ENCODE peak calls at places on chromosomes 2 and 18, in five cellular contexts. S is pancreas, D is NT2/D1, B is right lobe of liver, P is mucosa of descending colon. E is an unnamed sample.

GRCh38 chr2:235384624-235385023 is 109.2 kb upstream of the AGAP1 start:
- DNase-seq in S (no peak), D (peak; percentile 81), B (no peak), P (no peak), E (no peak)

GRCh38 chr2:176931588-176932563 is 280.7 kb upstream of the HNRNPA3 start:
- DNase-seq in S (no peak), D (no peak), B (no peak), P (no peak), E (no peak)

GRCh38 chr2:36413218-36413617 is 57.6 kb downstream of the CRIM1 start:
- DNase-seq in S (no peak), D (no peak), B (no peak), P (no peak), E (no peak)

GRCh38 chr2:11482473-11483031 is 16.6 kb upstream of the E2F6 start:
- DNase-seq in S (no peak), D (peak; percentile 77), B (no peak), P (no peak), E (no peak)

GRCh38 chr2:120203341-120204021 is 19.7 kb downstream of the TMEM185B start:
- DNase-seq in S (no peak), D (no peak), B (no peak), P (no peak), E (no peak)

GRCh38 chr2:203706403-203706802 is at the start of gene CD28:
- DNase-seq in S (no peak), D (no peak), B (peak; percentile 61), P (peak; percentile 71), E (peak; percentile 79)

GRCh38 chr2:168244318-168244717 is 3.1 kb downstream of the STK39 start:
- DNase-seq in S (no peak), D (no peak), B (no peak), P (peak; percentile 68), E (no peak)

GRCh38 chr18:27235218-27235870 is 50.2 kb upstream of the CHST9 start:
- DNase-seq in S (no peak), D (no peak), B (no peak), P (no peak), E (no peak)

GRCh38 chr2:106857882-106858478 is 28.0 kb downstream of the ST6GAL2 start:
- DNase-seq in S (no peak), D (no peak), B (no peak), P (no peak), E (no peak)

GRCh38 chr2:54545700-54546450 is 89.7 kb downstream of the SPTBN1 start:
- DNase-seq in S (no peak), D (no peak), B (no peak), P (no peak), E (no peak)

GRCh38 chr2:102368461-102369109 is 13.0 kb downstream of the IL18R1 start:
- DNase-seq in S (no peak), D (no peak), B (no peak), P (no peak), E (peak; percentile 14)

GRCh38 chr2:111694690-111695089 is 189.3 kb downstream of the ANAPC1 start:
- DNase-seq in S (no peak), D (no peak), B (no peak), P (no peak), E (no peak)

GRCh38 chr2:138919336-138919735 is 139.1 kb upstream of the NXPH2 start:
- DNase-seq in S (no peak), D (no peak), B (no peak), P (no peak), E (no peak)

GRCh38 chr2:173719471-173719870 is 245.7 kb downstream of the SP3 start:
- DNase-seq in S (no peak), D (no peak), B (no peak), P (no peak), E (no peak)

GRCh38 chr2:180979086-180979934 is 1.1 kb upstream of the UBE2E3 start:
- DNase-seq in S (no peak), D (no peak), B (no peak), P (peak; percentile 5), E (no peak)

GRCh38 chr2:11583203-11583752 is 49.4 kb downstream of the GREB1 start:
- DNase-seq in S (no peak), D (no peak), B (peak; percentile 17), P (peak; percentile 35), E (no peak)

GRCh38 chr18:9808530-9809241 is 77.1 kb upstream of the TXNDC2 start:
- DNase-seq in S (peak; percentile 46), D (peak; percentile 18), B (no peak), P (no peak), E (no peak)

GRCh38 chr2:165891943-165892342 is 61.6 kb downstream of the TTC21B start:
- DNase-seq in S (no peak), D (no peak), B (no peak), P (no peak), E (no peak)

GRCh38 chr18:1412660-1413659 is 508.3 kb downstream of the ADCYAP1 start:
- DNase-seq in S (no peak), D (no peak), B (no peak), P (no peak), E (no peak)

GRCh38 chr2:60119778-60120177 is 433.7 kb downstream of the BCL11A start:
- DNase-seq in S (no peak), D (no peak), B (no peak), P (no peak), E (no peak)

GRCh38 chr2:20543579-20543887 is 96.7 kb downstream of the RHOB start:
- DNase-seq in S (no peak), D (no peak), B (no peak), P (no peak), E (no peak)

GRCh38 chr2:172826522-172826921 is 90.9 kb downstream of the RAPGEF4 start:
- DNase-seq in S (no peak), D (no peak), B (no peak), P (no peak), E (no peak)

GRCh38 chr2:169091761-169092523 is 22.6 kb downstream of the DHRS9 start:
- DNase-seq in S (no peak), D (no peak), B (no peak), P (peak; percentile 86), E (no peak)

GRCh38 chr2:27033253-27033852 is 588 bp downstream of the TMEM214 start:
- DNase-seq in S (no peak), D (no peak), B (no peak), P (no peak), E (no peak)

GRCh38 chr18:62737474-62737873 is 22.1 kb downstream of the PHLPP1 start:
- DNase-seq in S (no peak), D (no peak), B (no peak), P (no peak), E (no peak)

GRCh38 chr18:62738638-62739037 is 23.3 kb downstream of the PHLPP1 start:
- DNase-seq in S (no peak), D (no peak), B (no peak), P (no peak), E (no peak)

GRCh38 chr18:62735387-62735786 is 20.0 kb downstream of the PHLPP1 start:
- DNase-seq in S (no peak), D (no peak), B (no peak), P (no peak), E (no peak)

GRCh38 chr18:62732631-62733030 is 17.3 kb downstream of the PHLPP1 start:
- DNase-seq in S (no peak), D (no peak), B (no peak), P (no peak), E (no peak)

DNA sequence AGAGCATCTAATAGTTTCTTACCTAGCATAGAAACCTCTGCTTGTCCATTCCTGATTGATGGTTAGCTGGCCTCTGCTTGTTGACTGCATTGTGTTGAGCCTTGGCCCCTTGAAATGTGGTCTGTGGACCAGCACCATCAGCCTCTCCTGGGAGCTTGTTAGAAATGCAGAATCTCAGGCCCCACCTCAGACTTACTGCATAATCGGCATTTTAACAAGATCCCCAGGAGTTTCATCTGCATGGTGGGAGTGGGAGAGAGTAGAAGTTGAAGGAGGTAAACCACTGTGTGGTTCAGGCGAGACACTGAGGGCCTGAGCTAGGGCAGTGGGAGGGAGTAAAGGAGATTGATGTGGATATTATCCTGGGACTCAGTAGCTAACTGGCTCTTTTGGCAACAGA is 20.7 kb downstream of the PHLPP1 start:
- DNase-seq in S (no peak), D (no peak), B (no peak), P (no peak), E (no peak)
- H3K9me3 ChIP-seq in S (no peaks in the 10 kb centered on the region), D (peaks cover 5% of the 10 kb centered on the region), B (no peaks in the 10 kb centered on the region), P (no peaks in the 10 kb centered on the region), E (no peaks in the 10 kb centered on the region)

DNA sequence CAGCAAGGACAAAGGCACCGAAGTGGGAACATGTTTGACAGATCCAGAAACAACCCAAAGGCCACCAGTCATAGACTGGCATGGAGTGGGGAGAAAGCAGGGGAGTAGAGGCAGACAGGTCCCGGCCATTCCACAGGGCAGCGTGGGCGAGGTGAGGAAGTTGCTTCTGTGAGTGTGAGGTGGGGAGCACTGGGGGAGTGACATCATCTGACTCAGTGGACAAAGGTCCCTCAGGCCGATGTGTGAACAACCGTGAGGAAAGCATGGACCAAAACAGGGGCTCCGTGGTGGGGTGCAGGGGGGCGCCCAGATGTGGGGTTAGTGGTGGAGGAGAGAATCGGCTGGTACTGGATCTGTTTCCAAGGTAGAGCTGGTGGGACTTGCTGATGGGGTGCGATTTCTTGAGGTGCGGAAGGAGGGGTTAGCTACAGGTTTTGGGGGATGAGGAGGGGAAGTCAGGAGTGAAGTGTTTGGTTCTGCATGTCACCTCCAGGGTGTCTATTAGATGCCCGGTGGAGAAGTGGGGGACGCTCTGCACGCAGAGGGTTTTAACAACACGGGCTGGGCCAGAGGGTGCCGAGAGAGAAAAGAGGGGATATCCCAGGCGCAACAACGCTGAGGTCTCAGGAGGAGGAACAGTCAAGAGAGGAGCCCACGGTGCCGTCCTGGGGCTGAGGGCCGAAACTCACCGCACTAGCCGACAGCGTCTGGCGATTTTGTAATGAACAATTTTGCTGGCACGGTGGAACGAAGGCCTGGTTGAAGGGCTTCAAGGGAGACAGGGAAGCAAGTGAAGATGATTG is 2.5 kb upstream of the SFT2D3 start:
- DNase-seq in S (no peak), D (no peak), B (no peak), P (no peak), E (no peak)
- H3K9me3 ChIP-seq in S (no peaks in the 10 kb centered on the region), D (no peaks in the 10 kb centered on the region), B (no peaks in the 10 kb centered on the region), P (no peaks in the 10 kb centered on the region), E (no peaks in the 10 kb centered on the region)

GRCh38 chr18:23209796-23210195 is 74.5 kb downstream of the CABLES1 start:
- DNase-seq in S (no peak), D (no peak), B (no peak), P (no peak), E (no peak)

GRCh38 chr18:23209031-23209430 is 73.7 kb downstream of the CABLES1 start:
- DNase-seq in S (no peak), D (no peak), B (no peak), P (no peak), E (no peak)

GRCh38 chr18:23207191-23207955 is 72.1 kb downstream of the CABLES1 start:
- DNase-seq in S (no peak), D (peak; percentile 30), B (no peak), P (no peak), E (no peak)

GRCh38 chr18:23208600-23208999 is 73.3 kb downstream of the CABLES1 start:
- DNase-seq in S (no peak), D (no peak), B (no peak), P (no peak), E (no peak)

GRCh38 chr18:23207994-23208393 is 72.7 kb downstream of the CABLES1 start:
- DNase-seq in S (no peak), D (no peak), B (no peak), P (no peak), E (no peak)
- H3K9me3 ChIP-seq in S (no peaks in the 10 kb centered on the region), D (no peaks in the 10 kb centered on the region), B (no peaks in the 10 kb centered on the region), P (no peaks in the 10 kb centered on the region), E (no peaks in the 10 kb centered on the region)

GRCh38 chr2:241582806-241583205 is 24.3 kb downstream of the BOK start:
- DNase-seq in S (no peak), D (no peak), B (no peak), P (no peak), E (no peak)
- H3K9me3 ChIP-seq in S (no peaks in the 10 kb centered on the region), D (peaks cover 35% of the 10 kb centered on the region), B (peaks cover 5% of the 10 kb centered on the region), P (peaks cover 24% of the 10 kb centered on the region), E (peaks cover 3% of the 10 kb centered on the region)

E was measured in T-helper 17 cell.